ENCODE peak calls at places on chromosome 9, in six cellular contexts. K, Z, I, O, W and T are unnamed samples.

GRCh38 chr9:89492586-89492985 is 5.3 kb downstream of the SEMA4D start:
- DNase-seq in O (no peak), Z (no peak), I (no peak), K (no peak), W (no peak), T (no peak)

GRCh38 chr9:129287595-129288305 is 109.7 kb upstream of the IER5L start:
- DNase-seq in Z (no peak), W (peak; percentile 42), O (peak; percentile 10), K (no peak), I (no peak), T (no peak)

GRCh38 chr9:110069326-110070248 is 138.4 kb downstream of the C9orf152 start:
- DNase-seq in O (no peak), W (no peak), K (no peak), Z (no peak), I (no peak), T (no peak)

GRCh38 chr9:129176786-129177442 is 1.1 kb downstream of the IER5L start:
- DNase-seq in I (no peak), Z (no peak), O (no peak), W (peak; percentile 58), K (no peak), T (peak; percentile 44)

GRCh38 chr9:69898714-69899209 is 78.1 kb downstream of the CFAP95 start:
- DNase-seq in I (no peak), W (no peak), K (no peak), O (no peak), Z (no peak), T (no peak)

GRCh38 chr9:110047955-110048472 is 159.9 kb downstream of the C9orf152 start:
- DNase-seq in I (no peak), O (no peak), Z (no peak), W (peak; percentile 60), K (no peak), T (no peak)

GRCh38 chr9:93427655-93428379 is 23.7 kb upstream of the FAM120A start:
- DNase-seq in I (no peak), W (peak; percentile 50), O (no peak), K (no peak), Z (no peak), T (no peak)

GRCh38 chr9:94156549-94157407 is 72.5 kb downstream of the PTPDC1 start:
- DNase-seq in W (peak; percentile 68), O (peak; percentile 72), K (no peak), Z (peak; percentile 38), I (peak; percentile 89), T (peak; percentile 87)

GRCh38 chr9:90131568-90131967 is 511.1 kb downstream of the DIRAS2 start:
- DNase-seq in I (no peak), W (no peak), O (no peak), Z (no peak), K (no peak), T (no peak)

GRCh38 chr9:114304416-114305188 is 18.3 kb upstream of the ORM1 start:
- DNase-seq in Z (no peak), O (no peak), I (peak; percentile 15), K (no peak), W (peak; percentile 30), T (no peak)

GRCh38 chr9:91161465-91162275 is 200.0 kb downstream of the AUH start:
- DNase-seq in O (no peak), W (no peak), I (no peak), Z (no peak), K (no peak), T (no peak)
- TF ChIP-seq CTCF in O (no peak), W (no peak), I (no peak), Z (no peak), K (no peak), T (no peak)

GRCh38 chr9:87725900-87726709 is at the start of gene CTSL:
- DNase-seq in I (peak; percentile 85), Z (peak; percentile 91), O (peak; percentile 95), K (peak; percentile 14), W (peak; percentile 91), T (peak; percentile 96)
- TF ChIP-seq POLR2A in I (no peak), Z (peak; percentile 90), O (peak; percentile 81), K (peak; percentile 81), W (peak; percentile 59), T (peak; percentile 30)

GRCh38 chr9:97406620-97407177 is 5.2 kb upstream of the TDRD7 start:
- DNase-seq in I (no peak), W (no peak), K (no peak), O (no peak), Z (no peak), T (no peak)
- H3K4me3 ChIP-seq in I (no peak overlapping the region), W (no peak overlapping the region), K (no peak overlapping the region), O (no peak overlapping the region), Z (no peak overlapping the region), T (no peak overlapping the region)

GRCh38 chr9:106643211-106643930 is 219.6 kb upstream of the ZNF462 start:
- DNase-seq in O (no peak), K (no peak), W (no peak), Z (no peak), I (no peak), T (no peak)

GRCh38 chr9:106649664-106650063 is 213.3 kb upstream of the ZNF462 start:
- DNase-seq in I (no peak), O (no peak), K (no peak), Z (no peak), W (no peak), T (no peak)

GRCh38 chr9:106653111-106653697 is 209.8 kb upstream of the ZNF462 start:
- DNase-seq in Z (peak; percentile 8), K (no peak), I (no peak), W (no peak), O (no peak), T (no peak)

GRCh38 chr9:106644661-106645060 is 218.3 kb upstream of the ZNF462 start:
- DNase-seq in K (no peak), W (no peak), O (no peak), I (no peak), Z (no peak), T (no peak)

DNA sequence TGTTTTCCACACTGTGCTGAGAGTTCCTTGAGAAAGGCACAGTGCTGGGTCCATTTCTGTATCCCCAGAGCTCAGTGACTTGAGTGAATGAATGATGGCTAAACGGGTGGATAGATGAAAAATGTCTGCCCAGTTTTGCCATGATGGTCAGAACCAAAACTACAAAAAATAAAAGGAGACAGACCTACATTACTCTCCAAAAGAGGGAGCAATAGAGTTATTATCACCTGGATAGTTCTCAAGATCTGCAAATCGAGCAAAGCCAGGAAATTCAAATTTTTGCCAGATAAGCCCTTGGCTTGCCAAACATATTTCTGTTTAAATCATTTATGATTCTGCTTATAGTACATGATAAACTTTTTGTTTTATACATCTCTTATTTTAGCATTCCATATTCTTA is 214.2 kb upstream of the ZNF462 start:
- DNase-seq in Z (no peak), K (no peak), W (no peak), O (no peak), I (no peak), T (no peak)
- TF ChIP-seq CTCF in Z (no peak), K (no peak), W (no peak), O (peak; percentile 14), I (peak; percentile 19), T (peak; percentile 43)

GRCh38 chr9:134500931-134501265 is 140.7 kb upstream of the COL5A1 start:
- DNase-seq in O (no peak), K (no peak), Z (no peak), W (no peak), I (no peak), T (no peak)

GRCh38 chr9:134501266-134502181 is 140.1 kb upstream of the COL5A1 start:
- DNase-seq in W (peak; percentile 39), O (peak; percentile 5), K (no peak), Z (no peak), I (no peak), T (no peak)

GRCh38 chr9:134504106-134504385 is 137.6 kb upstream of the COL5A1 start:
- DNase-seq in Z (no peak), W (no peak), K (no peak), I (no peak), O (no peak), T (no peak)

GRCh38 chr9:134503301-134504105 is 138.1 kb upstream of the COL5A1 start:
- DNase-seq in I (no peak), O (peak; percentile 7), K (no peak), Z (no peak), W (peak; percentile 15), T (no peak)

GRCh38 chr9:134502261-134503211 is 139.1 kb upstream of the COL5A1 start:
- DNase-seq in I (peak; percentile 32), O (no peak), Z (no peak), W (peak; percentile 60), K (no peak), T (peak; percentile 70)
- TF ChIP-seq POLR2A in I (no peak), O (no peak), Z (no peak), W (no peak), K (no peak), T (no peak)